ENCODE peak calls at places on chromosomes 2 and 18, in six cellular contexts. One of them, this sample, is unnamed.

GRCh38 chr18:22026889-22027288 is 142.5 kb upstream of the GATA6 start:
- DNase-seq in mammary epithelial cell: no peak
- DNase-seq in AG08395: no peak
- DNase-seq in SHP77: no peak
- DNase-seq in adipocyte: no peak
- DNase-seq in stimulated activated CD8-positive, alpha-beta memory T cell treated with anti-CD3 and anti-CD28 coated beads, Interleukin-2, amount 100 ng/mL, for 48 hours: no peak
- DNase-seq in this sample: no peak

GRCh38 chr2:152822669-152823068 is 104.2 kb downstream of the ARL6IP6 start:
- DNase-seq in mammary epithelial cell: no peak
- DNase-seq in AG08395: no peak
- DNase-seq in SHP77: no peak
- DNase-seq in adipocyte: no peak
- DNase-seq in stimulated activated CD8-positive, alpha-beta memory T cell treated with anti-CD3 and anti-CD28 coated beads, Interleukin-2, amount 100 ng/mL, for 48 hours: no peak
- DNase-seq in this sample: no peak

GRCh38 chr2:230982126-230982525 is 13.8 kb upstream of the SPATA3 start:
- DNase-seq in mammary epithelial cell: no peak
- DNase-seq in AG08395: no peak
- DNase-seq in SHP77: no peak
- DNase-seq in adipocyte: no peak
- DNase-seq in stimulated activated CD8-positive, alpha-beta memory T cell treated with anti-CD3 and anti-CD28 coated beads, Interleukin-2, amount 100 ng/mL, for 48 hours: no peak
- DNase-seq in this sample: no peak

GRCh38 chr2:68722712-68723111 is 11.9 kb upstream of the ARHGAP25 start:
- DNase-seq in mammary epithelial cell: no peak
- DNase-seq in AG08395: no peak
- DNase-seq in SHP77: no peak
- DNase-seq in adipocyte: no peak
- DNase-seq in stimulated activated CD8-positive, alpha-beta memory T cell treated with anti-CD3 and anti-CD28 coated beads, Interleukin-2, amount 100 ng/mL, for 48 hours: no peak
- DNase-seq in this sample: no peak

GRCh38 chr2:120937736-120938131 is 202.1 kb downstream of the GLI2 start:
- DNase-seq in mammary epithelial cell: no peak
- DNase-seq in AG08395: peak; percentile 81
- DNase-seq in SHP77: no peak
- DNase-seq in adipocyte: peak; percentile 78
- DNase-seq in stimulated activated CD8-positive, alpha-beta memory T cell treated with anti-CD3 and anti-CD28 coated beads, Interleukin-2, amount 100 ng/mL, for 48 hours: no peak
- DNase-seq in this sample: no peak

GRCh38 chr2:236571161-236571560 is 1.5 kb downstream of the ACKR3 start:
- DNase-seq in mammary epithelial cell: no peak
- DNase-seq in AG08395: no peak
- DNase-seq in SHP77: no peak
- DNase-seq in adipocyte: no peak
- DNase-seq in stimulated activated CD8-positive, alpha-beta memory T cell treated with anti-CD3 and anti-CD28 coated beads, Interleukin-2, amount 100 ng/mL, for 48 hours: no peak
- DNase-seq in this sample: no peak

GRCh38 chr2:218400167-218400929 is 680 bp downstream of the CTDSP1 start:
- DNase-seq in mammary epithelial cell: peak; percentile 32
- DNase-seq in AG08395: no peak
- DNase-seq in SHP77: no peak
- DNase-seq in adipocyte: peak; percentile 65
- DNase-seq in stimulated activated CD8-positive, alpha-beta memory T cell treated with anti-CD3 and anti-CD28 coated beads, Interleukin-2, amount 100 ng/mL, for 48 hours: no peak
- DNase-seq in this sample: peak; percentile 36

GRCh38 chr2:163466583-163466982 is 269.2 kb downstream of the FIGN start:
- DNase-seq in mammary epithelial cell: no peak
- DNase-seq in AG08395: no peak
- DNase-seq in SHP77: no peak
- DNase-seq in adipocyte: no peak
- DNase-seq in stimulated activated CD8-positive, alpha-beta memory T cell treated with anti-CD3 and anti-CD28 coated beads, Interleukin-2, amount 100 ng/mL, for 48 hours: no peak
- DNase-seq in this sample: no peak

GRCh38 chr2:129645335-129645734 is 334.1 kb upstream of the RAB6C start:
- DNase-seq in mammary epithelial cell: no peak
- DNase-seq in AG08395: no peak
- DNase-seq in SHP77: no peak
- DNase-seq in adipocyte: no peak
- DNase-seq in stimulated activated CD8-positive, alpha-beta memory T cell treated with anti-CD3 and anti-CD28 coated beads, Interleukin-2, amount 100 ng/mL, for 48 hours: no peak
- DNase-seq in this sample: no peak

GRCh38 chr2:164561416-164561815 is 59.9 kb downstream of the GRB14 start:
- DNase-seq in mammary epithelial cell: no peak
- DNase-seq in AG08395: no peak
- DNase-seq in SHP77: no peak
- DNase-seq in adipocyte: no peak
- DNase-seq in stimulated activated CD8-positive, alpha-beta memory T cell treated with anti-CD3 and anti-CD28 coated beads, Interleukin-2, amount 100 ng/mL, for 48 hours: no peak
- DNase-seq in this sample: no peak

GRCh38 chr2:241981076-241981700 is 111.7 kb downstream of the RTP5 start:
- DNase-seq in mammary epithelial cell: no peak
- DNase-seq in AG08395: no peak
- DNase-seq in SHP77: no peak
- DNase-seq in adipocyte: no peak
- DNase-seq in stimulated activated CD8-positive, alpha-beta memory T cell treated with anti-CD3 and anti-CD28 coated beads, Interleukin-2, amount 100 ng/mL, for 48 hours: no peak
- DNase-seq in this sample: no peak

GRCh38 chr2:237156131-237156856 is 70.6 kb downstream of the COPS8 start:
- DNase-seq in mammary epithelial cell: peak; percentile 43
- DNase-seq in AG08395: peak; percentile 96
- DNase-seq in SHP77: no peak
- DNase-seq in adipocyte: peak; percentile 94
- DNase-seq in stimulated activated CD8-positive, alpha-beta memory T cell treated with anti-CD3 and anti-CD28 coated beads, Interleukin-2, amount 100 ng/mL, for 48 hours: peak; percentile 56
- DNase-seq in this sample: no peak

GRCh38 chr2:201327678-201328077 is 29.5 kb downstream of the FLACC1 start:
- DNase-seq in mammary epithelial cell: no peak
- DNase-seq in AG08395: no peak
- DNase-seq in SHP77: no peak
- DNase-seq in adipocyte: no peak
- DNase-seq in stimulated activated CD8-positive, alpha-beta memory T cell treated with anti-CD3 and anti-CD28 coated beads, Interleukin-2, amount 100 ng/mL, for 48 hours: no peak
- DNase-seq in this sample: no peak

GRCh38 chr2:20609349-20609994 is 41.4 kb downstream of the HS1BP3 start:
- DNase-seq in mammary epithelial cell: no peak
- DNase-seq in AG08395: peak; percentile 67
- DNase-seq in SHP77: peak; percentile 76
- DNase-seq in adipocyte: no peak
- DNase-seq in stimulated activated CD8-positive, alpha-beta memory T cell treated with anti-CD3 and anti-CD28 coated beads, Interleukin-2, amount 100 ng/mL, for 48 hours: no peak
- DNase-seq in this sample: no peak

GRCh38 chr2:54966837-54967236 is 83.4 kb downstream of the RTN4 start:
- DNase-seq in mammary epithelial cell: no peak
- DNase-seq in AG08395: no peak
- DNase-seq in SHP77: no peak
- DNase-seq in adipocyte: no peak
- DNase-seq in stimulated activated CD8-positive, alpha-beta memory T cell treated with anti-CD3 and anti-CD28 coated beads, Interleukin-2, amount 100 ng/mL, for 48 hours: no peak
- DNase-seq in this sample: no peak

GRCh38 chr2:178285287-178285615 is 90.9 kb downstream of the OSBPL6 start:
- DNase-seq in mammary epithelial cell: no peak
- DNase-seq in AG08395: no peak
- DNase-seq in SHP77: no peak
- DNase-seq in adipocyte: peak; percentile 17
- DNase-seq in stimulated activated CD8-positive, alpha-beta memory T cell treated with anti-CD3 and anti-CD28 coated beads, Interleukin-2, amount 100 ng/mL, for 48 hours: no peak
- DNase-seq in this sample: no peak

GRCh38 chr2:39136799-39137198 is 15.9 kb upstream of the SOS1 start:
- DNase-seq in mammary epithelial cell: no peak
- DNase-seq in AG08395: no peak
- DNase-seq in SHP77: no peak
- DNase-seq in adipocyte: no peak
- DNase-seq in stimulated activated CD8-positive, alpha-beta memory T cell treated with anti-CD3 and anti-CD28 coated beads, Interleukin-2, amount 100 ng/mL, for 48 hours: no peak
- DNase-seq in this sample: no peak

GRCh38 chr2:929011-929735 is 21.5 kb upstream of the SNTG2 start:
- DNase-seq in mammary epithelial cell: no peak
- DNase-seq in AG08395: no peak
- DNase-seq in SHP77: no peak
- DNase-seq in adipocyte: no peak
- DNase-seq in stimulated activated CD8-positive, alpha-beta memory T cell treated with anti-CD3 and anti-CD28 coated beads, Interleukin-2, amount 100 ng/mL, for 48 hours: no peak
- DNase-seq in this sample: no peak

GRCh38 chr2:97715951-97716694 is 2.7 kb downstream of the ZAP70 start:
- DNase-seq in mammary epithelial cell: no peak
- DNase-seq in AG08395: no peak
- DNase-seq in SHP77: no peak
- DNase-seq in adipocyte: no peak
- DNase-seq in stimulated activated CD8-positive, alpha-beta memory T cell treated with anti-CD3 and anti-CD28 coated beads, Interleukin-2, amount 100 ng/mL, for 48 hours: no peak
- DNase-seq in this sample: no peak

GRCh38 chr2:157194844-157195243 is 62.7 kb upstream of the GALNT5 start:
- DNase-seq in mammary epithelial cell: no peak
- DNase-seq in AG08395: peak; percentile 34
- DNase-seq in SHP77: no peak
- DNase-seq in adipocyte: peak; percentile 45
- DNase-seq in stimulated activated CD8-positive, alpha-beta memory T cell treated with anti-CD3 and anti-CD28 coated beads, Interleukin-2, amount 100 ng/mL, for 48 hours: no peak
- DNase-seq in this sample: no peak